ENCODE peak calls at places on chromosome 21, in five cellular contexts. S is islet precursor cell, U is body of pancreas, H is T1000, O is HTR-8/SVneo. J is an unnamed sample.

GRCh38 chr21:14591882-14592281 is 45.8 kb upstream of the SAMSN1 start:
- DNase-seq in S (no peak), U (peak), H (no peak), O (no peak), J (no peak)

GRCh38 chr21:17359781-17360180 is 153.1 kb upstream of the CXADR start:
- DNase-seq in S (no peak), U (no peak), H (no peak), O (no peak), J (peak)

GRCh38 chr21:43840259-43840658 is 24.8 kb upstream of the AGPAT3 start:
- DNase-seq in S (no peak), U (no peak), H (no peak), O (no peak), J (no peak)

GRCh38 chr21:28537371-28538079 is 455.2 kb downstream of the LTN1 start:
- DNase-seq in S (no peak), U (no peak), H (peak), O (peak), J (no peak)

GRCh38 chr21:38315155-38315554 is 58.4 kb downstream of the KCNJ15 start:
- DNase-seq in S (no peak), U (no peak), H (no peak), O (no peak), J (no peak)

GRCh38 chr21:42085246-42086077 is 14.3 kb downstream of the UMODL1 start:
- DNase-seq in S (no peak), U (no peak), H (no peak), O (no peak), J (no peak)

GRCh38 chr21:25944672-25945213 is 210.0 kb downstream of the GABPA start:
- DNase-seq in S (no peak), U (no peak), H (no peak), O (no peak), J (no peak)

GRCh38 chr21:41504030-41504429 is 3.9 kb downstream of the TMPRSS2 start:
- DNase-seq in S (no peak), U (no peak), H (no peak), O (no peak), J (no peak)

GRCh38 chr21:36701912-36702621 is 3.2 kb downstream of the SIM2 start:
- DNase-seq in S (peak), U (no peak), H (peak), O (peak), J (no peak)

GRCh38 chr21:16137106-16137505 is 407.3 kb downstream of the USP25 start:
- DNase-seq in S (no peak), U (no peak), H (no peak), O (no peak), J (no peak)

GRCh38 chr21:46229133-46229922 is 754 bp upstream of the LSS start:
- DNase-seq in S (no peak), U (no peak), H (no peak), O (peak), J (no peak)

GRCh38 chr21:14942801-14943490 is 121.9 kb downstream of the NRIP1 start:
- DNase-seq in S (no peak), U (no peak), H (no peak), O (no peak), J (no peak)

GRCh38 chr21:46008893-46009635 is 27.5 kb downstream of the COL6A1 start:
- DNase-seq in S (peak), U (no peak), H (no peak), O (no peak), J (no peak)

GRCh38 chr21:35465750-35466149 is 416.6 kb upstream of the RUNX1 start:
- DNase-seq in S (no peak), U (no peak), H (no peak), O (no peak), J (no peak)

GRCh38 chr21:32887026-32887425 is 115.5 kb upstream of the PAXBP1 start:
- DNase-seq in S (no peak), U (no peak), H (no peak), O (no peak), J (no peak)

GRCh38 chr21:35226302-35226701 is 177.2 kb upstream of the RUNX1 start:
- DNase-seq in S (peak), U (no peak), H (no peak), O (peak), J (no peak)

GRCh38 chr21:44869860-44870747 is 3.4 kb downstream of the PTTG1IP start:
- DNase-seq in S (peak), U (peak), H (peak), O (peak), J (no peak)

GRCh38 chr21:43864806-43865470 is at the start of gene AGPAT3:
- DNase-seq in S (no peak), U (no peak), H (no peak), O (no peak), J (peak)

GRCh38 chr21:28636988-28637691 is 355.5 kb downstream of the LTN1 start:
- DNase-seq in S (no peak), U (no peak), H (peak), O (peak), J (no peak)

J was measured in NAMALWA.